ENCODE peak calls at places on chromosomes 3 and 15, in six cellular contexts. E is heart right ventricle, J is WTC11, F is H1, M is GM13977, N is tibial artery. T is an unnamed sample.

GRCh38 chr3:49844464-49845183 is 11.7 kb downstream of the TRAIP start:
- DNase-seq in J (no peak), F (no peak), N (no peak), M (no peak), E (no peak), T (no peak)

GRCh38 chr3:113894927-113895326 is 52.9 kb upstream of the ZDHHC23 start:
- DNase-seq in N (no peak), E (no peak), J (no peak), F (no peak), M (no peak), T (no peak)

GRCh38 chr3:155184027-155184426 is 103.9 kb downstream of the MME start:
- DNase-seq in F (no peak), E (no peak), J (no peak), M (no peak), N (no peak), T (no peak)

GRCh38 chr15:77858677-77859490 is 218.6 kb downstream of the TBC1D2B start:
- DNase-seq in J (no peak), M (no peak), N (peak; percentile 49), F (no peak), E (no peak), T (no peak)

GRCh38 chr3:58117561-58118305 is 93.0 kb downstream of the DNASE1L3 start:
- DNase-seq in E (no peak), J (no peak), N (peak; percentile 75), F (no peak), M (no peak), T (no peak)

GRCh38 chr15:29141206-29141907 is 128.3 kb downstream of the NSMCE3 start:
- DNase-seq in M (no peak), F (peak; percentile 43), E (no peak), N (peak; percentile 43), J (no peak), T (no peak)

GRCh38 chr15:50148362-50148963 is 29.4 kb upstream of the ATP8B4 start:
- DNase-seq in E (no peak), F (no peak), N (no peak), J (peak; percentile 54), M (no peak), T (peak; percentile 54)

GRCh38 chr15:65651831-65652749 is 30.4 kb downstream of the SLC24A1 start:
- DNase-seq in F (no peak), M (no peak), N (no peak), J (no peak), E (no peak), T (no peak)

GRCh38 chr15:78872972-78873795 is 494 bp downstream of the MORF4L1 start:
- DNase-seq in J (peak; percentile 91), M (peak; percentile 88), F (peak; percentile 89), E (peak; percentile 86), N (peak; percentile 84), T (peak; percentile 88)
- TF ChIP-seq CTCF in J (no peak), M (peak; percentile 73), F (peak; percentile 57), E (no peak), N (peak; percentile 11), T (no peak)

DNA sequence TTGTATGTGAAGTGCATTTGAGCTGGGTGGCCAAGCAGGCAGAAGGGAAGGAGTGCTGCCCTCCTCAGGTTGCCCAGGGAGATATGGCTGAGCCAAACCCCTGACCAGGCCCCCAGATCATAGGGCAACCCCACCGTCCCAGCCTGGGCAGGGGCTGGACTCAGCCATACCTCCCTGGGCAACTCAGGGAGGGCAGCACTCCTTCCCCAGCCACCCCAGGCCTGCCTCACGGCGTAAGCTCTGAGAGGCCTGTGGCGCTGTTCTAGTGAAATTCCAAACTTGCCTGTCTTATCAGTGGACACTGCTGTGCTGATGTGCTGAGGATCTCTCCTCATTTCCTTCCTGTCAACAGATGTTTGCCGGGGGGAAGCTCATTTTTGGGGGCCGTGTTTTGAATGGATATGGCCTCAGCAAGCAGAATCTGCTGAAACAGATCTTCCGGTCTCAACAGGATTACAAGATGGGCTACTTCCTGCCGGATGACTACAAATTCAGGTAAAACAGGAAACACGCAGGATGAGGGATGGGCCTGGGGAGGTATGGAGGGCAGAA is 57.6 kb upstream of the FGD5 start:
- DNase-seq in M (no peak), J (peak; percentile 35), N (no peak), F (peak; percentile 52), E (no peak), T (peak; percentile 72)
- TF ChIP-seq CTCF in M (no peak), J (no peak), N (no peak), F (peak; percentile 33), E (no peak), T (no peak)

GRCh38 chr3:33803252-33803651 is 4.8 kb downstream of the PDCD6IP start:
- DNase-seq in M (no peak), J (no peak), N (no peak), F (no peak), E (no peak), T (no peak)

GRCh38 chr3:33799202-33799551 is 747 bp downstream of the PDCD6IP start:
- DNase-seq in M (no peak), E (no peak), F (no peak), N (no peak), J (no peak), T (no peak)

GRCh38 chr3:33796137-33796536 is 2.3 kb upstream of the PDCD6IP start:
- DNase-seq in F (no peak), N (no peak), M (no peak), J (no peak), E (no peak), T (no peak)

GRCh38 chr3:33798113-33798417 is 365 bp upstream of the PDCD6IP start:
- DNase-seq in J (no peak), N (no peak), F (no peak), E (no peak), M (no peak), T (no peak)

DNA sequence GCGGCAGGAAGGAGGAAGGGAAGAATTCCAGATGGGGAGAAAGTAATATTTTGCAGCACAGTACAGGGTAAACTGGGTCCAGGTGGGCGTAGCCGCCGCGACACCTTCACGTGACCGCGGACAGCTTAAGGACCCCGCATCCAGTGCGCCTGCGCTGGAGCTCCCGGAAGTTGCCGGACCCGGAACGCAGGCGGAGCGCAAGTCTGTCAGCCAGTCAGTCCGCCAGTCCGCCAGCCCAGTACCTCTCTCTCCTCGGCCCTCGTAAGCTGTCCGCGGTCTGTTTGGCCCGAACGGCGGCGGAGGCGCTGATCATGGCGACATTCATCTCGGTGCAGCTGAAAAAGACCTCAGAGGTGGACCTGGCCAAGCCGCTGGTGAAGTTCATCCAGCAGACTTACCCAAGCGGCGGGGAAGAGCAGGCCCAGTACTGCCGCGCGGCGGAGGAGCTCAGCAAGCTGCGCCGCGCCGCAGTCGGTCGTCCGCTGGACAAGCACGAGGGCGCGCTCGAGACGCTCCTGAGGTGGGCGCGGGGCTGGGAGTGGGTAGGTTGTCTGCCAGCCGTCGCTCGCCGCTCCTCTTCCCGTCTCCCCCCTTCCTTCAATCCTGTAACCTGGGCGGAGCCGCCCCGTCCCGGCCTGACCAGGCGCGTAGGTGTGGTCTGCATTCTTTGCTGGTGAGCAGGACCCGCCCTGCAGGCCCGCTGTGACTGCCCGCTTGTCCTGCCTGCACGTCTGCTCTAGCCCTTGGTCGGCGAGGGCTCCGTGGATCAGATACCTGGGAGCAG is at the start of gene PDCD6IP:
- DNase-seq in N (peak; percentile 95), M (peak; percentile 90), J (peak; percentile 91), E (peak; percentile 94), F (peak; percentile 93), T (peak; percentile 88)
- TF ChIP-seq CTCF in N (peak; percentile 8), M (no peak), J (no peak), E (no peak), F (no peak), T (no peak)

GRCh38 chr15:76286231-76286879 is 24.9 kb downstream of the ETFA start:
- DNase-seq in E (no peak), M (peak; percentile 62), F (no peak), J (no peak), N (no peak), T (no peak)

GRCh38 chr15:76289582-76289981 is 21.7 kb downstream of the ETFA start:
- DNase-seq in M (no peak), F (no peak), J (no peak), E (no peak), N (no peak), T (no peak)

GRCh38 chr15:76282451-76282850 is 28.8 kb downstream of the ETFA start:
- DNase-seq in J (no peak), M (no peak), E (no peak), F (no peak), N (no peak), T (no peak)

GRCh38 chr15:76285241-76285825 is 25.9 kb downstream of the ETFA start:
- DNase-seq in J (no peak), E (no peak), N (no peak), F (no peak), M (peak; percentile 30), T (peak; percentile 4)
- TF ChIP-seq CTCF in J (no peak), E (no peak), N (no peak), F (peak; percentile 10), M (peak; percentile 46), T (peak; percentile 48)

GRCh38 chr3:1088503-1088902 is 4.3 kb upstream of the CNTN6 start:
- DNase-seq in M (no peak), J (no peak), F (no peak), N (no peak), E (no peak), T (no peak)

GRCh38 chr3:1091276-1091675 is 1.5 kb upstream of the CNTN6 start:
- DNase-seq in M (no peak), J (no peak), F (no peak), E (no peak), N (no peak), T (no peak)

GRCh38 chr3:1082024-1082633 is 10.7 kb upstream of the CNTN6 start:
- DNase-seq in F (peak; percentile 53), J (no peak), M (peak; percentile 17), E (no peak), N (peak; percentile 61), T (no peak)

GRCh38 chr3:1092061-1092460 is 763 bp upstream of the CNTN6 start:
- DNase-seq in E (no peak), M (no peak), F (no peak), N (no peak), J (no peak), T (no peak)

DNA sequence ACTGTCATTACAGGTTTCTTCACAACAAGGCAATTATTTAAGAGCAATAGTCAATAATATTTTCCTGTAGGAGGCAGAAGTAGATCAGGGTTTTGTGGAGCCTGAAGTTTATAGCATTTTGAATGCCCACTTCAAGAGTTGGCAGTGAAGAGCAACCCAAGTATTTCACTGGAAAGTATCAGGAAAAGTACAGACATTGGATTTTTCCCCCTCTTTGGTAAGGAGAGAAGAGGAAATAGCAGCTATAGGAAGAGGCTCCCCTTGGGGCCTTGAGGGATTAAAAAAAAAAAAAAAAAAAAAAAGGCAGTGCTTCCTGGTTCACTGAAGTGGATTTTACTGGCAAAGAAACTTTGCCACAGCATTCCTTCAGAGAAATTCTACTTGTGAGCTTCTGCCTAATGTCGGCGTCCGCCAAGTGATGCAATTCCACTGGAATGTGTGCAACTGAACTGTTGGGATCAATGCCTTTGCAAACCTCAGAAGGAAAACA is 5.7 kb upstream of the CNTN6 start:
- DNase-seq in J (no peak), N (peak; percentile 68), F (no peak), E (no peak), M (no peak), T (no peak)
- TF ChIP-seq CTCF in J (no peak), N (peak; percentile 31), F (peak; percentile 28), E (no peak), M (no peak), T (no peak)

DNA sequence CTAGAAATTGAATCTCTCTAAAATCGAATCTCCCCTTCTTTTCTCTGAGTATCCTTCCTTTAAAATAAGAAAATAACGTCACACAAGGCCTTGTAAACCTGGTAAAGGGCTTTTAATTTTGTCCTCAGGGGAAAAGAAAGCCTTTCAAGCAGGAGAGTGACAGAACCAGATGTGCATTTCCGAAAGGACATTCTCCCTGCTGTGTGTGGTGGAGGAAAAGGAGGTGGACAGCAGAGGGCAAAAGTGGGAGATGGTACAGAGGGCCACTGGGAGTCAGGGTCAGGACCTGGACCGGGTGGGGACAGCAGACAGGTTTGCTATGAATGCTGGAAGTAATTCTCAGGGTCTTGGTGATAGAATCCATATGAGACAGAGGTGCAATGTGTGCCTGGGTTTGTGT is 127.6 kb downstream of the RORA start:
- DNase-seq in M (no peak), F (no peak), J (no peak), N (no peak), E (no peak), T (no peak)
- TF ChIP-seq CTCF in M (no peak), F (no peak), J (no peak), N (no peak), E (no peak), T (no peak)